ENCODE peak calls at places on chromosomes 11 and 22, in eight cellular contexts. One of them, this sample, is unnamed.
A peak's percentile ranks its signal among the peaks of the same experiment; 100 is the strongest.

GRCh38 chr11:91859666-91860065 is 365.0 kb upstream of the FAT3 start:
- DNase-seq in foreskin keratinocyte: no peak
- DNase-seq in NCI-H1417: no peak
- DNase-seq in GOT3: no peak
- DNase-seq in Karpas-422: no peak
- DNase-seq in SHP77: no peak
- DNase-seq in stimulated activated CD4-positive, alpha-beta T cell treated with anti-CD3 and anti-CD28 coated beads, Interleukin-1b, Interleukin-23, amount 100 ng/mL, for 48 hours: no peak
- DNase-seq in AG10803: no peak
- DNase-seq in this sample: no peak

GRCh38 chr11:30471244-30471643 is 114.9 kb downstream of the MPPED2 start:
- DNase-seq in GOT3: no peak
- DNase-seq in AG10803: no peak
- DNase-seq in foreskin keratinocyte: no peak
- DNase-seq in SHP77: no peak
- DNase-seq in NCI-H1417: no peak
- DNase-seq in stimulated activated CD4-positive, alpha-beta T cell treated with anti-CD3 and anti-CD28 coated beads, Interleukin-1b, Interleukin-23, amount 100 ng/mL, for 48 hours: no peak
- DNase-seq in Karpas-422: no peak
- DNase-seq in this sample: no peak

GRCh38 chr22:39973656-39974055 is 13.5 kb downstream of the TMA7B start:
- DNase-seq in GOT3: no peak
- DNase-seq in Karpas-422: no peak
- DNase-seq in NCI-H1417: no peak
- DNase-seq in AG10803: no peak
- DNase-seq in SHP77: no peak
- DNase-seq in stimulated activated CD4-positive, alpha-beta T cell treated with anti-CD3 and anti-CD28 coated beads, Interleukin-1b, Interleukin-23, amount 100 ng/mL, for 48 hours: no peak
- DNase-seq in foreskin keratinocyte: no peak
- DNase-seq in this sample: no peak

GRCh38 chr11:128582496-128583366 is 4.6 kb downstream of the ETS1 start:
- DNase-seq in Karpas-422: no peak
- DNase-seq in SHP77: no peak
- DNase-seq in AG10803: peak; percentile 91
- DNase-seq in GOT3: no peak
- DNase-seq in stimulated activated CD4-positive, alpha-beta T cell treated with anti-CD3 and anti-CD28 coated beads, Interleukin-1b, Interleukin-23, amount 100 ng/mL, for 48 hours: peak; percentile 8
- DNase-seq in NCI-H1417: no peak
- DNase-seq in foreskin keratinocyte: peak; percentile 70
- DNase-seq in this sample: peak; percentile 41

GRCh38 chr11:313787-314547 is at the start of gene IFITM1:
- DNase-seq in NCI-H1417: no peak
- DNase-seq in Karpas-422: peak; percentile 86
- DNase-seq in stimulated activated CD4-positive, alpha-beta T cell treated with anti-CD3 and anti-CD28 coated beads, Interleukin-1b, Interleukin-23, amount 100 ng/mL, for 48 hours: peak; percentile 64
- DNase-seq in AG10803: peak; percentile 83
- DNase-seq in GOT3: no peak
- DNase-seq in SHP77: no peak
- DNase-seq in foreskin keratinocyte: peak; percentile 69
- DNase-seq in this sample: no peak

GRCh38 chr11:45082744-45083543 is 63.5 kb upstream of the PRDM11 start:
- DNase-seq in Karpas-422: peak; percentile 74
- DNase-seq in NCI-H1417: no peak
- DNase-seq in AG10803: no peak
- DNase-seq in SHP77: no peak
- DNase-seq in foreskin keratinocyte: no peak
- DNase-seq in stimulated activated CD4-positive, alpha-beta T cell treated with anti-CD3 and anti-CD28 coated beads, Interleukin-1b, Interleukin-23, amount 100 ng/mL, for 48 hours: no peak
- DNase-seq in GOT3: no peak
- DNase-seq in this sample: no peak

GRCh38 chr11:115965754-115966504 is 461.7 kb upstream of the CADM1 start:
- DNase-seq in Karpas-422: no peak
- DNase-seq in GOT3: no peak
- DNase-seq in NCI-H1417: peak; percentile 50
- DNase-seq in SHP77: peak; percentile 43
- DNase-seq in stimulated activated CD4-positive, alpha-beta T cell treated with anti-CD3 and anti-CD28 coated beads, Interleukin-1b, Interleukin-23, amount 100 ng/mL, for 48 hours: no peak
- DNase-seq in foreskin keratinocyte: no peak
- DNase-seq in AG10803: no peak
- DNase-seq in this sample: no peak

GRCh38 chr11:1199689-1200610 is 22.9 kb upstream of the MUC5B start:
- DNase-seq in stimulated activated CD4-positive, alpha-beta T cell treated with anti-CD3 and anti-CD28 coated beads, Interleukin-1b, Interleukin-23, amount 100 ng/mL, for 48 hours: no peak
- DNase-seq in AG10803: no peak
- DNase-seq in Karpas-422: no peak
- DNase-seq in SHP77: no peak
- DNase-seq in GOT3: no peak
- DNase-seq in foreskin keratinocyte: no peak
- DNase-seq in NCI-H1417: peak; percentile 30
- DNase-seq in this sample: no peak

GRCh38 chr22:39583066-39583667 is 12.6 kb downstream of the CACNA1I start:
- DNase-seq in Karpas-422: no peak
- DNase-seq in NCI-H1417: no peak
- DNase-seq in stimulated activated CD4-positive, alpha-beta T cell treated with anti-CD3 and anti-CD28 coated beads, Interleukin-1b, Interleukin-23, amount 100 ng/mL, for 48 hours: no peak
- DNase-seq in foreskin keratinocyte: no peak
- DNase-seq in AG10803: no peak
- DNase-seq in GOT3: no peak
- DNase-seq in SHP77: no peak
- DNase-seq in this sample: no peak

GRCh38 chr11:60932605-60933346 is 8.5 kb downstream of the TMEM132A start:
- DNase-seq in GOT3: no peak
- DNase-seq in NCI-H1417: no peak
- DNase-seq in Karpas-422: peak; percentile 87
- DNase-seq in AG10803: no peak
- DNase-seq in SHP77: no peak
- DNase-seq in foreskin keratinocyte: no peak
- DNase-seq in stimulated activated CD4-positive, alpha-beta T cell treated with anti-CD3 and anti-CD28 coated beads, Interleukin-1b, Interleukin-23, amount 100 ng/mL, for 48 hours: no peak
- DNase-seq in this sample: no peak

GRCh38 chr11:126426820-126427749 is 71.6 kb downstream of the ST3GAL4 start:
- DNase-seq in GOT3: no peak
- DNase-seq in NCI-H1417: no peak
- DNase-seq in AG10803: no peak
- DNase-seq in Karpas-422: no peak
- DNase-seq in foreskin keratinocyte: no peak
- DNase-seq in stimulated activated CD4-positive, alpha-beta T cell treated with anti-CD3 and anti-CD28 coated beads, Interleukin-1b, Interleukin-23, amount 100 ng/mL, for 48 hours: no peak
- DNase-seq in SHP77: no peak
- DNase-seq in this sample: no peak

GRCh38 chr11:90135016-90135415 is 553 bp downstream of the NAALAD2 start:
- DNase-seq in Karpas-422: no peak
- DNase-seq in SHP77: no peak
- DNase-seq in stimulated activated CD4-positive, alpha-beta T cell treated with anti-CD3 and anti-CD28 coated beads, Interleukin-1b, Interleukin-23, amount 100 ng/mL, for 48 hours: no peak
- DNase-seq in GOT3: no peak
- DNase-seq in foreskin keratinocyte: no peak
- DNase-seq in AG10803: peak; percentile 0
- DNase-seq in NCI-H1417: no peak
- DNase-seq in this sample: no peak

GRCh38 chr11:28860898-28861297 is 752.7 kb downstream of the METTL15 start:
- DNase-seq in SHP77: no peak
- DNase-seq in stimulated activated CD4-positive, alpha-beta T cell treated with anti-CD3 and anti-CD28 coated beads, Interleukin-1b, Interleukin-23, amount 100 ng/mL, for 48 hours: no peak
- DNase-seq in foreskin keratinocyte: no peak
- DNase-seq in Karpas-422: no peak
- DNase-seq in GOT3: no peak
- DNase-seq in AG10803: peak; percentile 50
- DNase-seq in NCI-H1417: no peak
- DNase-seq in this sample: no peak

GRCh38 chr22:38715176-38715764 is 9.5 kb downstream of the GTPBP1 start:
- DNase-seq in Karpas-422: no peak
- DNase-seq in stimulated activated CD4-positive, alpha-beta T cell treated with anti-CD3 and anti-CD28 coated beads, Interleukin-1b, Interleukin-23, amount 100 ng/mL, for 48 hours: no peak
- DNase-seq in NCI-H1417: peak; percentile 57
- DNase-seq in AG10803: no peak
- DNase-seq in GOT3: no peak
- DNase-seq in foreskin keratinocyte: no peak
- DNase-seq in SHP77: no peak
- DNase-seq in this sample: no peak

GRCh38 chr11:12810497-12810896 is 136.3 kb downstream of the TEAD1 start:
- DNase-seq in Karpas-422: no peak
- DNase-seq in stimulated activated CD4-positive, alpha-beta T cell treated with anti-CD3 and anti-CD28 coated beads, Interleukin-1b, Interleukin-23, amount 100 ng/mL, for 48 hours: no peak
- DNase-seq in GOT3: no peak
- DNase-seq in AG10803: peak; percentile 63
- DNase-seq in NCI-H1417: no peak
- DNase-seq in SHP77: no peak
- DNase-seq in foreskin keratinocyte: no peak
- DNase-seq in this sample: no peak

GRCh38 chr11:46557684-46558151 is 36.1 kb downstream of the AMBRA1 start:
- DNase-seq in SHP77: no peak
- DNase-seq in foreskin keratinocyte: no peak
- DNase-seq in AG10803: no peak
- DNase-seq in stimulated activated CD4-positive, alpha-beta T cell treated with anti-CD3 and anti-CD28 coated beads, Interleukin-1b, Interleukin-23, amount 100 ng/mL, for 48 hours: no peak
- DNase-seq in GOT3: no peak
- DNase-seq in NCI-H1417: no peak
- DNase-seq in Karpas-422: no peak
- DNase-seq in this sample: peak; percentile 41

GRCh38 chr11:127126956-127127355 is 126.4 kb upstream of the KIRREL3 start:
- DNase-seq in Karpas-422: no peak
- DNase-seq in NCI-H1417: no peak
- DNase-seq in GOT3: no peak
- DNase-seq in SHP77: no peak
- DNase-seq in foreskin keratinocyte: no peak
- DNase-seq in AG10803: no peak
- DNase-seq in stimulated activated CD4-positive, alpha-beta T cell treated with anti-CD3 and anti-CD28 coated beads, Interleukin-1b, Interleukin-23, amount 100 ng/mL, for 48 hours: no peak
- DNase-seq in this sample: no peak

GRCh38 chr22:46046299-46046685 is 69.3 kb upstream of the WNT7B start:
- DNase-seq in stimulated activated CD4-positive, alpha-beta T cell treated with anti-CD3 and anti-CD28 coated beads, Interleukin-1b, Interleukin-23, amount 100 ng/mL, for 48 hours: no peak
- DNase-seq in GOT3: no peak
- DNase-seq in AG10803: no peak
- DNase-seq in Karpas-422: no peak
- DNase-seq in SHP77: no peak
- DNase-seq in NCI-H1417: no peak
- DNase-seq in foreskin keratinocyte: no peak
- DNase-seq in this sample: no peak

GRCh38 chr11:89381094-89381493 is 110.1 kb downstream of the NOX4 start:
- DNase-seq in NCI-H1417: no peak
- DNase-seq in Karpas-422: no peak
- DNase-seq in foreskin keratinocyte: peak; percentile 95
- DNase-seq in SHP77: no peak
- DNase-seq in stimulated activated CD4-positive, alpha-beta T cell treated with anti-CD3 and anti-CD28 coated beads, Interleukin-1b, Interleukin-23, amount 100 ng/mL, for 48 hours: peak; percentile 11
- DNase-seq in AG10803: peak; percentile 96
- DNase-seq in GOT3: no peak
- DNase-seq in this sample: no peak

GRCh38 chr11:106087815-106088435 is 10.5 kb downstream of the AASDHPPT start:
- DNase-seq in NCI-H1417: peak; percentile 34
- DNase-seq in AG10803: peak; percentile 54
- DNase-seq in SHP77: peak; percentile 23
- DNase-seq in GOT3: no peak
- DNase-seq in stimulated activated CD4-positive, alpha-beta T cell treated with anti-CD3 and anti-CD28 coated beads, Interleukin-1b, Interleukin-23, amount 100 ng/mL, for 48 hours: peak; percentile 31
- DNase-seq in foreskin keratinocyte: no peak
- DNase-seq in Karpas-422: peak; percentile 91
- DNase-seq in this sample: no peak

GRCh38 chr11:123473941-123474668 is 44.0 kb downstream of the GRAMD1B start:
- DNase-seq in GOT3: no peak
- DNase-seq in Karpas-422: peak; percentile 47
- DNase-seq in stimulated activated CD4-positive, alpha-beta T cell treated with anti-CD3 and anti-CD28 coated beads, Interleukin-1b, Interleukin-23, amount 100 ng/mL, for 48 hours: no peak
- DNase-seq in AG10803: peak; percentile 89
- DNase-seq in NCI-H1417: peak; percentile 32
- DNase-seq in foreskin keratinocyte: peak; percentile 30
- DNase-seq in SHP77: no peak
- DNase-seq in this sample: no peak

GRCh38 chr22:48613566-48614200 is 1214.0 kb downstream of the BRD1 start:
- DNase-seq in Karpas-422: no peak
- DNase-seq in foreskin keratinocyte: no peak
- DNase-seq in NCI-H1417: no peak
- DNase-seq in GOT3: no peak
- DNase-seq in AG10803: no peak
- DNase-seq in stimulated activated CD4-positive, alpha-beta T cell treated with anti-CD3 and anti-CD28 coated beads, Interleukin-1b, Interleukin-23, amount 100 ng/mL, for 48 hours: no peak
- DNase-seq in SHP77: no peak
- DNase-seq in this sample: no peak

GRCh38 chr11:99066609-99067008 is 45.9 kb downstream of the CNTN5 start:
- DNase-seq in Karpas-422: no peak
- DNase-seq in stimulated activated CD4-positive, alpha-beta T cell treated with anti-CD3 and anti-CD28 coated beads, Interleukin-1b, Interleukin-23, amount 100 ng/mL, for 48 hours: no peak
- DNase-seq in GOT3: no peak
- DNase-seq in foreskin keratinocyte: no peak
- DNase-seq in SHP77: no peak
- DNase-seq in NCI-H1417: peak; percentile 46
- DNase-seq in AG10803: no peak
- DNase-seq in this sample: no peak

GRCh38 chr22:26580240-26580962 is 9.5 kb downstream of the TPST2 start:
- DNase-seq in AG10803: no peak
- DNase-seq in GOT3: no peak
- DNase-seq in SHP77: no peak
- DNase-seq in foreskin keratinocyte: no peak
- DNase-seq in stimulated activated CD4-positive, alpha-beta T cell treated with anti-CD3 and anti-CD28 coated beads, Interleukin-1b, Interleukin-23, amount 100 ng/mL, for 48 hours: no peak
- DNase-seq in Karpas-422: no peak
- DNase-seq in NCI-H1417: no peak
- DNase-seq in this sample: no peak

GRCh38 chr22:23069502-23070357 is 589 bp upstream of the GNAZ start:
- DNase-seq in SHP77: peak; percentile 68
- DNase-seq in foreskin keratinocyte: peak; percentile 16
- DNase-seq in AG10803: peak; percentile 90
- DNase-seq in NCI-H1417: peak; percentile 85
- DNase-seq in Karpas-422: peak; percentile 97
- DNase-seq in stimulated activated CD4-positive, alpha-beta T cell treated with anti-CD3 and anti-CD28 coated beads, Interleukin-1b, Interleukin-23, amount 100 ng/mL, for 48 hours: peak; percentile 84
- DNase-seq in GOT3: peak; percentile 74
- DNase-seq in this sample: peak; percentile 86

GRCh38 chr22:25564979-25565677 is 653 bp downstream of the GRK3 start:
- DNase-seq in Karpas-422: peak; percentile 36
- DNase-seq in SHP77: no peak
- DNase-seq in NCI-H1417: peak; percentile 27
- DNase-seq in foreskin keratinocyte: no peak
- DNase-seq in GOT3: no peak
- DNase-seq in stimulated activated CD4-positive, alpha-beta T cell treated with anti-CD3 and anti-CD28 coated beads, Interleukin-1b, Interleukin-23, amount 100 ng/mL, for 48 hours: peak; percentile 4
- DNase-seq in AG10803: no peak
- DNase-seq in this sample: no peak

GRCh38 chr11:11667056-11667455 is 45.3 kb upstream of the GALNT18 start:
- DNase-seq in stimulated activated CD4-positive, alpha-beta T cell treated with anti-CD3 and anti-CD28 coated beads, Interleukin-1b, Interleukin-23, amount 100 ng/mL, for 48 hours: no peak
- DNase-seq in GOT3: no peak
- DNase-seq in AG10803: no peak
- DNase-seq in Karpas-422: peak; percentile 45
- DNase-seq in SHP77: no peak
- DNase-seq in NCI-H1417: no peak
- DNase-seq in foreskin keratinocyte: no peak
- DNase-seq in this sample: no peak

GRCh38 chr11:27412192-27412691 is 49.2 kb upstream of the CCDC34 start:
- DNase-seq in SHP77: no peak
- DNase-seq in GOT3: no peak
- DNase-seq in AG10803: no peak
- DNase-seq in stimulated activated CD4-positive, alpha-beta T cell treated with anti-CD3 and anti-CD28 coated beads, Interleukin-1b, Interleukin-23, amount 100 ng/mL, for 48 hours: no peak
- DNase-seq in foreskin keratinocyte: no peak
- DNase-seq in Karpas-422: no peak
- DNase-seq in NCI-H1417: peak; percentile 18
- DNase-seq in this sample: no peak

GRCh38 chr11:73141031-73141308 is 1.1 kb downstream of the FCHSD2 start:
- DNase-seq in GOT3: no peak
- DNase-seq in Karpas-422: no peak
- DNase-seq in NCI-H1417: no peak
- DNase-seq in stimulated activated CD4-positive, alpha-beta T cell treated with anti-CD3 and anti-CD28 coated beads, Interleukin-1b, Interleukin-23, amount 100 ng/mL, for 48 hours: no peak
- DNase-seq in SHP77: no peak
- DNase-seq in AG10803: no peak
- DNase-seq in foreskin keratinocyte: no peak
- DNase-seq in this sample: no peak

GRCh38 chr11:88179141-88179540 is 3.9 kb upstream of the RAB38 start:
- DNase-seq in AG10803: peak; percentile 33
- DNase-seq in foreskin keratinocyte: peak; percentile 98
- DNase-seq in GOT3: no peak
- DNase-seq in SHP77: no peak
- DNase-seq in Karpas-422: no peak
- DNase-seq in NCI-H1417: no peak
- DNase-seq in stimulated activated CD4-positive, alpha-beta T cell treated with anti-CD3 and anti-CD28 coated beads, Interleukin-1b, Interleukin-23, amount 100 ng/mL, for 48 hours: peak; percentile 59
- DNase-seq in this sample: no peak

GRCh38 chr11:2213890-2214526 is 42.4 kb upstream of the TH start:
- DNase-seq in Karpas-422: no peak
- DNase-seq in stimulated activated CD4-positive, alpha-beta T cell treated with anti-CD3 and anti-CD28 coated beads, Interleukin-1b, Interleukin-23, amount 100 ng/mL, for 48 hours: no peak
- DNase-seq in AG10803: no peak
- DNase-seq in GOT3: no peak
- DNase-seq in NCI-H1417: no peak
- DNase-seq in foreskin keratinocyte: no peak
- DNase-seq in SHP77: no peak
- DNase-seq in this sample: no peak

GRCh38 chr11:64891215-64891848 is 12.9 kb upstream of the EHD1 start:
- DNase-seq in foreskin keratinocyte: no peak
- DNase-seq in NCI-H1417: no peak
- DNase-seq in Karpas-422: no peak
- DNase-seq in SHP77: no peak
- DNase-seq in AG10803: no peak
- DNase-seq in GOT3: no peak
- DNase-seq in stimulated activated CD4-positive, alpha-beta T cell treated with anti-CD3 and anti-CD28 coated beads, Interleukin-1b, Interleukin-23, amount 100 ng/mL, for 48 hours: no peak
- DNase-seq in this sample: no peak

GRCh38 chr11:31995525-31996123 is 95.2 kb upstream of the RCN1 start:
- DNase-seq in stimulated activated CD4-positive, alpha-beta T cell treated with anti-CD3 and anti-CD28 coated beads, Interleukin-1b, Interleukin-23, amount 100 ng/mL, for 48 hours: no peak
- DNase-seq in AG10803: peak; percentile 29
- DNase-seq in SHP77: no peak
- DNase-seq in GOT3: no peak
- DNase-seq in Karpas-422: no peak
- DNase-seq in NCI-H1417: no peak
- DNase-seq in foreskin keratinocyte: no peak
- DNase-seq in this sample: no peak